ENCODE peak calls at places on chromosomes 5 and 9, in four cellular contexts. O is HepG2, V is K562, X is HCT116. A is an unnamed sample. For H3K4me1, the result is how much of the 10 kb centered on the place peaks cover.

GRCh38 chr5:177447066-177447610 is 524 bp downstream of the PRR7 start:
- DNase-seq in O (no peak), X (no peak), V (peak), A (no peak)

GRCh38 chr9:8877753-8878494 is 1078.3 kb upstream of the DMAC1 start:
- DNase-seq in X (no peak), O (no peak), V (no peak), A (no peak)

GRCh38 chr5:51986733-51987132 is 603.5 kb downstream of the ISL1 start:
- DNase-seq in V (no peak), O (no peak), X (no peak), A (no peak)

GRCh38 chr5:60883229-60883628 is 39.2 kb upstream of the ELOVL7 start:
- DNase-seq in V (peak), X (peak), O (peak), A (no peak)

GRCh38 chr5:61409568-61409967 is 77.5 kb downstream of the ZSWIM6 start:
- DNase-seq in V (no peak), X (peak), O (peak), A (no peak)

GRCh38 chr9:115882911-115883310 is 270.7 kb upstream of the PAPPA start:
- DNase-seq in X (no peak), O (no peak), V (no peak), A (no peak)

GRCh38 chr9:88477300-88477751 is 57.7 kb upstream of the NXNL2 start:
- DNase-seq in O (no peak), V (no peak), X (no peak), A (no peak)

GRCh38 chr9:98792096-98792490 is 4.3 kb downstream of the ANKS6 start:
- DNase-seq in V (no peak), X (no peak), O (no peak), A (no peak)

DNA sequence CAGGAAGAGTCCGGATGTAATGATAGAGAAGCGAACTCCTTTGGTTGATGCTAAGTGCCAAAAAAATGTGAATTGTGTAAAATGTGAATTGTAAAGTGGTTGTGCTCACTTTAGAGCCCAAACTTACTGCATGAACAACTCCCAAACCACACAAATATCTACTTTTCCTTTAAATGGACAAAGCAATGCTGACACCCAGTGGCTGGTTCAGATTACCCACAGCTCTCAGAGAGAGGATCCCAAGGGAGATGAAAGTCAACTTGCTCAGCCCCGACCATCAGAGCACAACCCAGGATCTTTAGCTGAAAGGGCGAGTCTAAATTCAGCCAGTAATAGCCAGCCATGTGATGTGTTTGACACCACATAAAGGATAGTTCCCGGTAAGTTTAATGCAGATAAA is 133.7 kb downstream of the NMUR2 start:
- DNase-seq in V (no peak), X (peak), O (peak), A (no peak)
- TF ChIP-seq TCF7L2 in V (no peak), X (no peak), O (no peak), A (no peak)

GRCh38 chr5:159310492-159310891 is 19.8 kb downstream of the IL12B start:
- DNase-seq in V (no peak), X (no peak), O (no peak), A (no peak)
- TF ChIP-seq POLR2AphosphoS5 in V (no peak), X (no peak), O (no peak), A (no peak)

GRCh38 chr5:141597394-141597793 is 21.4 kb downstream of the DIAPH1 start:
- DNase-seq in O (no peak), V (no peak), X (no peak), A (no peak)
- H3K4me1 ChIP-seq in O (under half), V (under half), X (under half), A (under half)

GRCh38 chr5:35182541-35183242 is 47.6 kb downstream of the PRLR start:
- DNase-seq in O (no peak), V (no peak), X (no peak), A (no peak)
- TF ChIP-seq TCF7L2 in O (no peak), V (no peak), X (no peak), A (no peak)

GRCh38 chr5:160397492-160397891 is 2.4 kb downstream of the FAM200C start:
- DNase-seq in O (no peak), X (no peak), V (no peak), A (no peak)

GRCh38 chr5:160398806-160399205 is 1.0 kb downstream of the FAM200C start:
- DNase-seq in O (no peak), X (no peak), V (no peak), A (no peak)

GRCh38 chr5:160395111-160395510 is 4.7 kb downstream of the FAM200C start:
- DNase-seq in V (no peak), O (no peak), X (no peak), A (no peak)

GRCh38 chr5:160399402-160400353 is at the start of gene FAM200C:
- DNase-seq in V (peak), X (peak), O (peak), A (peak)
- TF ChIP-seq POLR2AphosphoS5 in V (peak), X (peak), O (peak), A (peak)

GRCh38 chr9:137490532-137491186 is 31.5 kb upstream of the NSMF start:
- DNase-seq in X (no peak), O (no peak), V (no peak), A (no peak)
- H3K4me1 ChIP-seq in X (under half), O (under half), V (under half), A (under half)

GRCh38 chr5:173498871-173499470 is 117.5 kb downstream of the BOD1 start:
- DNase-seq in V (no peak), X (no peak), O (peak), A (no peak)
- TF ChIP-seq TCF7L2 in V (no peak), X (peak), O (no peak), A (no peak)

GRCh38 chr5:140083650-140084049 is 30.3 kb upstream of the PURA start:
- DNase-seq in V (no peak), X (no peak), O (no peak), A (no peak)

GRCh38 chr5:140084466-140084865 is 29.4 kb upstream of the PURA start:
- DNase-seq in O (no peak), V (no peak), X (no peak), A (no peak)

GRCh38 chr5:140083120-140083519 is 30.8 kb upstream of the PURA start:
- DNase-seq in O (no peak), V (no peak), X (no peak), A (no peak)
- TF ChIP-seq POLR2AphosphoS5 in O (no peak), V (no peak), X (no peak), A (no peak)

A was measured in Panc1.